ENCODE peak calls at places on chromosomes 1 and 21, in seven cellular contexts. One of them, this sample, is unnamed.
A peak's percentile ranks its signal among the peaks of the same experiment; 100 is the strongest.

GRCh38 chr1:202161151-202162048 is 998 bp upstream of the PTPN7 start:
- DNase-seq in vagina: no peak
- DNase-seq in left ventricle myocardium inferior: no peak
- DNase-seq in PC-3: no peak
- DNase-seq in lower lobe of right lung: no peak
- DNase-seq in left lung: no peak
- DNase-seq in uterus: no peak
- DNase-seq in this sample: no peak

GRCh38 chr1:116391207-116391606 is 18.2 kb downstream of the ATP1A1 start:
- DNase-seq in vagina: no peak
- DNase-seq in left ventricle myocardium inferior: no peak
- DNase-seq in PC-3: no peak
- DNase-seq in lower lobe of right lung: no peak
- DNase-seq in left lung: no peak
- DNase-seq in uterus: no peak
- DNase-seq in this sample: no peak

GRCh38 chr1:156103521-156103947 is 11.0 kb upstream of the LMNA start:
- DNase-seq in vagina: no peak
- DNase-seq in left ventricle myocardium inferior: no peak
- DNase-seq in PC-3: peak; percentile 45
- DNase-seq in lower lobe of right lung: no peak
- DNase-seq in left lung: no peak
- DNase-seq in uterus: peak; percentile 61
- DNase-seq in this sample: peak; percentile 54

GRCh38 chr1:225942574-225942973 is 1.6 kb upstream of the LEFTY2 start:
- DNase-seq in vagina: no peak
- DNase-seq in left ventricle myocardium inferior: no peak
- DNase-seq in PC-3: no peak
- DNase-seq in lower lobe of right lung: no peak
- DNase-seq in left lung: no peak
- DNase-seq in uterus: no peak
- DNase-seq in this sample: no peak

GRCh38 chr21:17391811-17392340 is 121.0 kb upstream of the CXADR start:
- DNase-seq in vagina: no peak
- DNase-seq in left ventricle myocardium inferior: no peak
- DNase-seq in PC-3: peak; percentile 79
- DNase-seq in lower lobe of right lung: no peak
- DNase-seq in left lung: no peak
- DNase-seq in uterus: no peak
- DNase-seq in this sample: no peak

GRCh38 chr1:212608956-212609700 is 567 bp downstream of the ATF3 start:
- DNase-seq in vagina: no peak
- DNase-seq in left ventricle myocardium inferior: peak; percentile 47
- DNase-seq in PC-3: peak; percentile 61
- DNase-seq in lower lobe of right lung: peak; percentile 74
- DNase-seq in left lung: peak; percentile 89
- DNase-seq in uterus: peak; percentile 63
- DNase-seq in this sample: peak; percentile 54

GRCh38 chr1:20380616-20381035 is 90.0 kb downstream of the VWA5B1 start:
- DNase-seq in vagina: no peak
- DNase-seq in left ventricle myocardium inferior: no peak
- DNase-seq in PC-3: peak; percentile 81
- DNase-seq in lower lobe of right lung: no peak
- DNase-seq in left lung: no peak
- DNase-seq in uterus: no peak
- DNase-seq in this sample: no peak

GRCh38 chr1:111364690-111365089 is 62.8 kb downstream of the OVGP1 start:
- DNase-seq in vagina: no peak
- DNase-seq in left ventricle myocardium inferior: no peak
- DNase-seq in PC-3: no peak
- DNase-seq in lower lobe of right lung: no peak
- DNase-seq in left lung: no peak
- DNase-seq in uterus: no peak
- DNase-seq in this sample: no peak

GRCh38 chr1:3504151-3504822 is 49.8 kb downstream of the ARHGEF16 start:
- DNase-seq in vagina: no peak
- DNase-seq in left ventricle myocardium inferior: peak; percentile 38
- DNase-seq in PC-3: peak; percentile 97
- DNase-seq in lower lobe of right lung: no peak
- DNase-seq in left lung: no peak
- DNase-seq in uterus: peak; percentile 83
- DNase-seq in this sample: no peak

GRCh38 chr1:107496002-107496401 is 355.2 kb downstream of the NTNG1 start:
- DNase-seq in vagina: no peak
- DNase-seq in left ventricle myocardium inferior: no peak
- DNase-seq in PC-3: no peak
- DNase-seq in lower lobe of right lung: no peak
- DNase-seq in left lung: no peak
- DNase-seq in uterus: no peak
- DNase-seq in this sample: no peak

GRCh38 chr1:118944133-118944532 is 44.0 kb downstream of the TBX15 start:
- DNase-seq in vagina: no peak
- DNase-seq in left ventricle myocardium inferior: no peak
- DNase-seq in PC-3: peak; percentile 10
- DNase-seq in lower lobe of right lung: no peak
- DNase-seq in left lung: no peak
- DNase-seq in uterus: no peak
- DNase-seq in this sample: no peak

GRCh38 chr1:28259935-28260802 is 851 bp downstream of the SESN2 start:
- DNase-seq in vagina: peak; percentile 93
- DNase-seq in left ventricle myocardium inferior: peak; percentile 79
- DNase-seq in PC-3: peak; percentile 63
- DNase-seq in lower lobe of right lung: peak; percentile 79
- DNase-seq in left lung: peak; percentile 90
- DNase-seq in uterus: peak; percentile 80
- DNase-seq in this sample: peak; percentile 82

GRCh38 chr1:241292973-241293372 is 64.0 kb downstream of the RGS7 start:
- DNase-seq in vagina: no peak
- DNase-seq in left ventricle myocardium inferior: no peak
- DNase-seq in PC-3: peak; percentile 52
- DNase-seq in lower lobe of right lung: no peak
- DNase-seq in left lung: no peak
- DNase-seq in uterus: no peak
- DNase-seq in this sample: no peak

GRCh38 chr1:192147221-192147620 is 11.0 kb upstream of the RGS18 start:
- DNase-seq in vagina: no peak
- DNase-seq in left ventricle myocardium inferior: no peak
- DNase-seq in PC-3: no peak
- DNase-seq in lower lobe of right lung: no peak
- DNase-seq in left lung: no peak
- DNase-seq in uterus: no peak
- DNase-seq in this sample: no peak

GRCh38 chr1:2003564-2004131 is at the start of gene CFAP74:
- DNase-seq in vagina: no peak
- DNase-seq in left ventricle myocardium inferior: no peak
- DNase-seq in PC-3: no peak
- DNase-seq in lower lobe of right lung: no peak
- DNase-seq in left lung: peak; percentile 80
- DNase-seq in uterus: no peak
- DNase-seq in this sample: no peak

GRCh38 chr1:230754831-230755230 is 7.6 kb downstream of the CAPN9 start:
- DNase-seq in vagina: no peak
- DNase-seq in left ventricle myocardium inferior: peak; percentile 57
- DNase-seq in PC-3: peak; percentile 83
- DNase-seq in lower lobe of right lung: no peak
- DNase-seq in left lung: no peak
- DNase-seq in uterus: no peak
- DNase-seq in this sample: peak; percentile 81

GRCh38 chr1:10965621-10966226 is 46.7 kb upstream of the TARDBP start:
- DNase-seq in vagina: no peak
- DNase-seq in left ventricle myocardium inferior: peak; percentile 38
- DNase-seq in PC-3: no peak
- DNase-seq in lower lobe of right lung: peak; percentile 86
- DNase-seq in left lung: peak; percentile 85
- DNase-seq in uterus: no peak
- DNase-seq in this sample: peak; percentile 38

GRCh38 chr1:204359474-204360255 is at the start of gene PLEKHA6:
- DNase-seq in vagina: no peak
- DNase-seq in left ventricle myocardium inferior: peak; percentile 65
- DNase-seq in PC-3: no peak
- DNase-seq in lower lobe of right lung: no peak
- DNase-seq in left lung: peak; percentile 58
- DNase-seq in uterus: peak; percentile 66
- DNase-seq in this sample: peak; percentile 50

GRCh38 chr1:207752456-207753132 is 740 bp downstream of the CD46 start:
- DNase-seq in vagina: no peak
- DNase-seq in left ventricle myocardium inferior: no peak
- DNase-seq in PC-3: peak; percentile 77
- DNase-seq in lower lobe of right lung: peak; percentile 65
- DNase-seq in left lung: peak; percentile 85
- DNase-seq in uterus: no peak
- DNase-seq in this sample: no peak

GRCh38 chr1:77081834-77082233 is 137.4 kb downstream of the PIGK start:
- DNase-seq in vagina: no peak
- DNase-seq in left ventricle myocardium inferior: no peak
- DNase-seq in PC-3: no peak
- DNase-seq in lower lobe of right lung: no peak
- DNase-seq in left lung: no peak
- DNase-seq in uterus: no peak
- DNase-seq in this sample: peak; percentile 33

GRCh38 chr1:228358039-228358763 is 48.4 kb downstream of the TRIM11 start:
- DNase-seq in vagina: no peak
- DNase-seq in left ventricle myocardium inferior: no peak
- DNase-seq in PC-3: peak; percentile 46
- DNase-seq in lower lobe of right lung: no peak
- DNase-seq in left lung: peak; percentile 17
- DNase-seq in uterus: no peak
- DNase-seq in this sample: peak; percentile 15

GRCh38 chr1:6486433-6487011 is 4.9 kb downstream of the PLEKHG5 start:
- DNase-seq in vagina: no peak
- DNase-seq in left ventricle myocardium inferior: peak; percentile 85
- DNase-seq in PC-3: peak; percentile 97
- DNase-seq in lower lobe of right lung: peak; percentile 90
- DNase-seq in left lung: peak; percentile 93
- DNase-seq in uterus: peak; percentile 69
- DNase-seq in this sample: peak; percentile 85

GRCh38 chr1:230682274-230682673 is 31.6 kb downstream of the AGT start:
- DNase-seq in vagina: no peak
- DNase-seq in left ventricle myocardium inferior: no peak
- DNase-seq in PC-3: peak; percentile 42
- DNase-seq in lower lobe of right lung: no peak
- DNase-seq in left lung: no peak
- DNase-seq in uterus: no peak
- DNase-seq in this sample: no peak

GRCh38 chr1:192538407-192539311 is 36.9 kb upstream of the RGS1 start:
- DNase-seq in vagina: no peak
- DNase-seq in left ventricle myocardium inferior: no peak
- DNase-seq in PC-3: no peak
- DNase-seq in lower lobe of right lung: no peak
- DNase-seq in left lung: no peak
- DNase-seq in uterus: no peak
- DNase-seq in this sample: no peak

GRCh38 chr1:213082778-213083445 is 31.9 kb downstream of the RPS6KC1 start:
- DNase-seq in vagina: no peak
- DNase-seq in left ventricle myocardium inferior: no peak
- DNase-seq in PC-3: peak; percentile 50
- DNase-seq in lower lobe of right lung: no peak
- DNase-seq in left lung: no peak
- DNase-seq in uterus: no peak
- DNase-seq in this sample: no peak

GRCh38 chr1:59539961-59540681 is 243.2 kb downstream of the FGGY start:
- DNase-seq in vagina: no peak
- DNase-seq in left ventricle myocardium inferior: no peak
- DNase-seq in PC-3: no peak
- DNase-seq in lower lobe of right lung: no peak
- DNase-seq in left lung: no peak
- DNase-seq in uterus: no peak
- DNase-seq in this sample: no peak
- TF ChIP-seq CTCF in vagina: no peak
- TF ChIP-seq CTCF in left ventricle myocardium inferior: no peak
- TF ChIP-seq CTCF in PC-3: no peak
- TF ChIP-seq CTCF in lower lobe of right lung: no peak
- TF ChIP-seq CTCF in left lung: no peak
- TF ChIP-seq CTCF in uterus: no peak
- TF ChIP-seq CTCF in this sample: no peak

DNA sequence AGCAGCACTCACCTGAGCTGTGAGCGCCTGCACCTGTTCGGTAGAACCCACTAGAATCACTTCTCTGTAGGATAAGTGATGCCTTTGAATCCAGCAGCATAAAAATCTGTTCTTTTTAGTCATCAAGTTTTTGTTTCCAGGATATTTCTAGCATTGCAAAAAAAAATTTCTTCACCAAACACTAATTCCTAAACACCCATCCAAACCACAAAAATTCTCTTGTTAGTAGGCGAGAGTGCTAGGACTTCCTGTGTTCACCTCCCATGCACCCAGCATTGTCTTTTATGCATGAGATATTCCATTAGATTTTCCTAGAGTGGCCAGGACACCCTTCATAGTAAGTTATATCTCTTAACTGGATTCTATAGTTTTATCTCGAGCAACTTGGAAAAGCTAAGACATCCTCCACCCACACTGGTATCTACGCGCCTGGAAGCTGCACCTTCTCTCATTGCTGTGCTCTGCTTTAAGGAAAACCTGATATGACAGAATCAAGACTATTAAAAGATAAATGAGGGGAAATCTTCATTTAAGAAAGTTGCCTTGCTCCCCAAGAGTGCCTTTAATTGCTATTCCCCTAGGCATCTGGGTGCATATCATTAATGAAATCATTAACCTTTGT is 12.3 kb downstream of the SERTAD4 start:
- DNase-seq in vagina: no peak
- DNase-seq in left ventricle myocardium inferior: no peak
- DNase-seq in PC-3: no peak
- DNase-seq in lower lobe of right lung: no peak
- DNase-seq in left lung: no peak
- DNase-seq in uterus: no peak
- DNase-seq in this sample: no peak
- H3K4me3 ChIP-seq in vagina: no peak overlapping the region
- H3K4me3 ChIP-seq in left ventricle myocardium inferior: no peak overlapping the region
- H3K4me3 ChIP-seq in PC-3: no peak overlapping the region
- H3K4me3 ChIP-seq in lower lobe of right lung: no peak overlapping the region
- H3K4me3 ChIP-seq in left lung: no peak overlapping the region
- H3K4me3 ChIP-seq in uterus: no peak overlapping the region
- H3K4me3 ChIP-seq in this sample: no peak overlapping the region

DNA sequence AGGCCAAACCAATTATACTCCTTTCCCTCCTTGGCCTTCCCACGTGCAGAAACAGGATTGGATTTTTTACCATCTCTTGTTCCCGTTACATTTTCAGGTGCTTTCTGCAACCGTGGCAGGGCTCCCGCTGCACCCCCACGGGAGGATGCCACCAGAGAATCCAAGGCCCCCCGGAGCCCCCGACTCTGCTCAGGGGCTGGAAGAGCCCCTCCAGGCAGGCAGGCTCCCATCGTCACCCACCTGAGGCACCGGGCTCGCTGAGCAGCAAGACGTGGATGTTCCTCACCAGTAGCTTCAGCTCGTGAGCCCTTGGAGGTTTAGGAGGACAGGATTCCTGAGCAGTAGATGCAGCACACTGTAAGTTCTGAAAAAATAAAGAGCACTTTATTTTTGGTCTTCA is 35.2 kb upstream of the PRDM15 start:
- DNase-seq in vagina: no peak
- DNase-seq in left ventricle myocardium inferior: no peak
- DNase-seq in PC-3: no peak
- DNase-seq in lower lobe of right lung: no peak
- DNase-seq in left lung: peak; percentile 66
- DNase-seq in uterus: no peak
- DNase-seq in this sample: no peak
- H3K36me3 ChIP-seq in vagina: no peaks in the 10 kb centered on the region
- H3K36me3 ChIP-seq in left ventricle myocardium inferior: peaks cover 84% of the 10 kb centered on the region
- H3K36me3 ChIP-seq in PC-3: peaks cover 68% of the 10 kb centered on the region
- H3K36me3 ChIP-seq in lower lobe of right lung: peaks cover 86% of the 10 kb centered on the region
- H3K36me3 ChIP-seq in left lung: peaks cover 73% of the 10 kb centered on the region
- H3K36me3 ChIP-seq in uterus: no peaks in the 10 kb centered on the region
- H3K36me3 ChIP-seq in this sample: peaks cover 75% of the 10 kb centered on the region

GRCh38 chr1:155063550-155064108 is at the start of gene EFNA4:
- DNase-seq in vagina: no peak
- DNase-seq in left ventricle myocardium inferior: peak; percentile 82
- DNase-seq in PC-3: peak; percentile 90
- DNase-seq in lower lobe of right lung: peak; percentile 90
- DNase-seq in left lung: peak; percentile 94
- DNase-seq in uterus: peak; percentile 82
- DNase-seq in this sample: peak; percentile 85
- TF ChIP-seq CTCF in vagina: no peak
- TF ChIP-seq CTCF in left ventricle myocardium inferior: no peak
- TF ChIP-seq CTCF in PC-3: no peak
- TF ChIP-seq CTCF in lower lobe of right lung: no peak
- TF ChIP-seq CTCF in left lung: no peak
- TF ChIP-seq CTCF in uterus: no peak
- TF ChIP-seq CTCF in this sample: no peak